ENCODE peak calls at places on chromosomes 5 and 9, in six cellular contexts. J is IMR-90, W is HepG2, F is GM12878, C is K562, P is SK-N-SH. V is an unnamed sample.

GRCh38 chr9:134146774-134147493 is 11.1 kb downstream of the WDR5 start:
- DNase-seq in P (no peak), F (no peak), J (no peak), C (no peak), W (no peak), V (no peak)

GRCh38 chr9:132997591-132997990 is 19.1 kb downstream of the GFI1B start:
- DNase-seq in P (peak; percentile 10), C (no peak), W (peak; percentile 93), F (no peak), J (peak; percentile 65), V (no peak)

GRCh38 chr5:139726248-139726647 is 69.4 kb upstream of the PSD2 start:
- DNase-seq in C (no peak), J (no peak), W (no peak), P (no peak), F (no peak), V (no peak)

GRCh38 chr9:84271887-84272556 is 68.5 kb downstream of the SLC28A3 start:
- DNase-seq in F (no peak), P (no peak), J (peak; percentile 13), C (no peak), W (no peak), V (no peak)

GRCh38 chr5:1021136-1021968 is 12.8 kb downstream of the NKD2 start:
- DNase-seq in J (no peak), P (peak; percentile 38), W (no peak), C (no peak), F (no peak), V (no peak)

GRCh38 chr9:105445203-105445881 is 2.5 kb upstream of the FSD1L start:
- DNase-seq in F (no peak), P (no peak), C (no peak), W (no peak), J (peak; percentile 35), V (no peak)

GRCh38 chr5:54883374-54884194 is 101.8 kb downstream of the ESM1 start:
- DNase-seq in P (peak; percentile 39), J (peak; percentile 54), F (no peak), W (no peak), C (peak; percentile 13), V (no peak)

GRCh38 chr5:61232490-61232889 is 70.2 kb upstream of the SMIM15 start:
- DNase-seq in C (no peak), F (no peak), W (no peak), J (no peak), P (no peak), V (no peak)

GRCh38 chr9:127854169-127854833 is at the start of gene ENG:
- DNase-seq in J (peak; percentile 59), C (no peak), P (peak; percentile 85), F (no peak), W (no peak), V (no peak)

GRCh38 chr9:87270241-87271234 is 227.1 kb upstream of the DAPK1 start:
- DNase-seq in P (peak; percentile 28), W (no peak), F (no peak), C (no peak), J (peak; percentile 85), V (no peak)

GRCh38 chr9:114291064-114291474 is 31.8 kb upstream of the ORM1 start:
- DNase-seq in W (peak; percentile 61), F (no peak), C (peak; percentile 63), J (peak; percentile 67), P (peak; percentile 81), V (peak; percentile 57)

GRCh38 chr9:12961276-12961809 is 186.5 kb downstream of the LURAP1L start:
- DNase-seq in F (no peak), P (no peak), J (peak; percentile 28), W (no peak), C (no peak), V (no peak)

GRCh38 chr5:144712090-144712489 is 541.4 kb downstream of the KCTD16 start:
- DNase-seq in C (no peak), W (no peak), J (no peak), F (peak; percentile 15), P (no peak), V (no peak)

GRCh38 chr5:151520294-151520693 is 70.8 kb downstream of the FAT2 start:
- DNase-seq in J (no peak), F (no peak), P (no peak), W (peak; percentile 9), C (no peak), V (peak; percentile 5)

GRCh38 chr5:18745591-18745987 is 1111.3 kb downstream of the TAF11L14 start:
- DNase-seq in J (no peak), P (no peak), W (peak; percentile 0), F (no peak), C (no peak), V (peak; percentile 1)

GRCh38 chr9:113957778-113958430 is 81.8 kb downstream of the ZNF618 start:
- DNase-seq in F (no peak), P (no peak), C (no peak), W (no peak), J (peak; percentile 94), V (peak; percentile 37)

GRCh38 chr5:81194633-81195333 is 38.3 kb upstream of the CKMT2 start:
- DNase-seq in F (no peak), W (peak; percentile 5), C (peak; percentile 88), J (peak; percentile 70), P (peak; percentile 94), V (peak; percentile 79)

GRCh38 chr5:179839328-179840256 is 18.9 kb downstream of the SQSTM1 start:
- DNase-seq in C (no peak), J (peak; percentile 39), W (no peak), P (no peak), F (no peak), V (peak; percentile 68)

GRCh38 chr9:123999668-124000067 is 11.9 kb upstream of the LHX2 start:
- DNase-seq in C (no peak), F (no peak), J (no peak), W (no peak), P (peak; percentile 74), V (no peak)

GRCh38 chr9:132881826-132882225 is 3.1 kb downstream of the SPACA9 start:
- DNase-seq in F (no peak), P (no peak), C (no peak), W (no peak), J (no peak), V (no peak)

GRCh38 chr9:18485691-18486090 is 11.7 kb downstream of the ADAMTSL1 start:
- DNase-seq in C (no peak), P (no peak), F (no peak), W (no peak), J (peak; percentile 66), V (no peak)

GRCh38 chr9:133657120-133657661 is 21.0 kb downstream of the DBH start:
- DNase-seq in J (peak; percentile 7), P (no peak), W (no peak), C (no peak), F (no peak), V (no peak)

GRCh38 chr9:93574091-93574899 is 2.1 kb upstream of the PHF2 start:
- DNase-seq in P (no peak), J (no peak), W (no peak), F (no peak), C (no peak), V (no peak)

GRCh38 chr5:52774005-52774410 is 13.7 kb upstream of the ITGA1 start:
- DNase-seq in J (no peak), F (no peak), P (no peak), C (no peak), W (no peak), V (no peak)

GRCh38 chr9:134301387-134302129 is 24.7 kb upstream of the RXRA start:
- DNase-seq in J (no peak), W (no peak), C (no peak), F (peak; percentile 74), P (peak; percentile 27), V (no peak)

GRCh38 chr9:35738924-35739323 is 6.5 kb downstream of the CREB3 start:
- DNase-seq in P (no peak), C (no peak), W (no peak), J (no peak), F (no peak), V (no peak)

GRCh38 chr5:145237843-145238242 is 597.3 kb downstream of the PRELID2 start:
- DNase-seq in P (peak; percentile 19), J (peak; percentile 24), W (peak; percentile 50), F (no peak), C (no peak), V (no peak)

GRCh38 chr5:126680215-126680817 is 79.6 kb downstream of the PHAX start:
- DNase-seq in J (peak; percentile 19), C (peak; percentile 77), F (peak; percentile 63), W (no peak), P (peak; percentile 73), V (no peak)

GRCh38 chr9:120820095-120820494 is 22.6 kb downstream of the PSMD5 start:
- DNase-seq in F (no peak), J (no peak), W (no peak), P (no peak), C (no peak), V (no peak)
- TF ChIP-seq SMC3 in F (no peak), J (no peak), W (no peak), P (no peak), C (no peak), V (no peak)

GRCh38 chr9:129610473-129611301 is 10.2 kb downstream of the C9orf50 start:
- DNase-seq in W (peak; percentile 48), J (peak; percentile 58), C (peak; percentile 81), P (peak; percentile 91), F (no peak), V (peak; percentile 74)
- TF ChIP-seq SMC3 in W (peak; percentile 26), J (peak; percentile 95), C (peak; percentile 96), P (peak; percentile 96), F (peak; percentile 82), V (peak; percentile 95)

DNA sequence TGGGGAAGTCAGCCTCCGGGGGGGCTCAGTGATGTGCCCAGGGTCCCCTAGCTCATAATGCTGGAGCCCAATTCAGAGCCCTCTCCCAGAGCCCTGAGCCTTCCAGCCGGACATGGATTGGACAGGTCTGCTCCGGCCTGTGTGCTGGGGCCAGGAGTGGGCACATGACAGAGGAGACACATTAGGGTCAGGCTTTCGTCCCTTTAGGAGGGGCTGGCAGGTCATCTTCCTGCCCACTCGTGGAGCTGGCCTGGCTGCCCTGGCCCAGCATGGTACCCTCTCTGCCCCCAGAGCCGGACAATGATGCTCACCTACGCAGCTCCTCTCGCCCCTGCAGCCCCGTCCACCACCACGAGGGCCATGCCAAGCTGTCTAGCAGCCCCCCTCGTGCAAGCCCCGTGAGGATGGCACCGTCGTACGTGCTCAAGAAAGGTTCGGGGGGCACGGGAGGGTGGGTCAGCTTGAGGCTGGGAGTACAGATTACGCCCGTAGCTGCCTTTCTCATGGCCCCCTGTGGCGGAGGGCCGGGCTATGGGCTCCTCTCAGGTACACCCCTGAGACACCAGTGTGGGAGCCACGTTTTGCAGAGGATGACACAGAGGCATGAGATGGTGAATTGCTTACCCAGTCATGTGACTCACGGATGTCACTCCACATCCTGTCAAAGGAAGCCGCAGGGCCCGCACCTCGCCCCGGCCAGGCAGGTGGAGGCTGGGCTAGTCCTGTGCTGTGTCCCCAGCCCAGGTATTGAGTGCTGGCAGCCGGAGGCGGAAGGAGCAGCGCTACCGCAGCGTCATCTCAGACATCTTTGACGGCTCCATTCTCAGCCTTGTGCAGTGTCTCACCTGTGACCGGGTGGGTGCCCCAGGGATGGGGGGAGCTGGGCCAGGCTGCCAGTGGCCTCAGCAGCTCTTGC is 33.6 kb downstream of the USP20 start:
- DNase-seq in W (no peak), P (no peak), C (no peak), J (no peak), F (no peak), V (no peak)
- TF ChIP-seq SMC3 in W (no peak), P (no peak), C (no peak), J (no peak), F (no peak), V (no peak)

DNA sequence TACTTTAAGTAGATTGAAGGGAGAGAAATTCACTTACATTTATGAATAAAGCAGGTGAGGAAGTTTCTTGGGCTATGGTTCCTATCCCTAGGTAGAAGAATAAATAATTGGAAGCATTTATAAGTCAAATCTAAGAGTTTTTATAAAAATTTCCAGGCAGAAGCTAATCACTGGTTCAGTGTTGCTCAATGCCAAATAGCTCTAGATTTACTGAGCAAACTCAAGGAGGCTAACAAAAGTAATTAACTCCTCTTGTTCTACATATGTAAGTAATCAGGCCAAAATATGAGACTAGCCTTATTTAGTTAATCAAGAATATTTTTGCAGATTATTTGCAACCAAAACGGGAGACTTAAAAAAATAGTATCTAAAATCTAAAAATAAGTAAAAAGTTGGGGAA is 472.3 kb downstream of the PLK2 start:
- DNase-seq in F (no peak), P (no peak), W (no peak), C (no peak), J (no peak), V (no peak)
- TF ChIP-seq SMC3 in F (no peak), P (no peak), W (no peak), C (no peak), J (no peak), V (no peak)

V was measured in A549.